ENCODE peak calls at places on chromosomes 7 and 10, in eight cellular contexts. P, Y, L, N, I, E, V and C are unnamed samples.

GRCh38 chr10:93352638-93353383 is 129.3 kb downstream of the MYOF start:
- DNase-seq in P (no peak), Y (no peak), L (no peak), N (no peak), I (no peak), E (no peak), V (peak; percentile 48), C (peak; percentile 39)

GRCh38 chr7:117810642-117811512 is 62.4 kb downstream of the CTTNBP2 start:
- DNase-seq in P (no peak), Y (no peak), L (no peak), N (peak; percentile 72), I (no peak), E (no peak), V (no peak), C (no peak)

GRCh38 chr10:110746254-110746826 is 102.2 kb downstream of the RBM20 start:
- DNase-seq in P (no peak), Y (peak; percentile 16), L (peak; percentile 7), N (peak; percentile 81), I (no peak), E (no peak), V (peak; percentile 45), C (peak; percentile 45)

GRCh38 chr10:132516771-132517725 is 20.5 kb upstream of the INPP5A start:
- DNase-seq in P (no peak), Y (no peak), L (no peak), N (peak; percentile 60), I (peak; percentile 92), E (peak; percentile 95), V (no peak), C (peak; percentile 92)

GRCh38 chr7:83161186-83161585 is 1.5 kb downstream of the PCLO start:
- DNase-seq in P (no peak), Y (no peak), L (no peak), N (no peak), I (no peak), E (no peak), V (no peak), C (no peak)

GRCh38 chr7:106344861-106345260 is 60.1 kb upstream of the NAMPT start:
- DNase-seq in P (no peak), Y (no peak), L (no peak), N (no peak), I (no peak), E (no peak), V (no peak), C (no peak)

GRCh38 chr7:30907527-30908267 is 4.0 kb upstream of the AQP1 start:
- DNase-seq in P (no peak), Y (no peak), L (no peak), N (no peak), I (no peak), E (no peak), V (no peak), C (no peak)

GRCh38 chr10:78267070-78267469 is 233.4 kb downstream of the RPS24 start:
- DNase-seq in P (no peak), Y (no peak), L (no peak), N (peak; percentile 22), I (no peak), E (no peak), V (no peak), C (no peak)

GRCh38 chr7:158097511-158098124 is 490.0 kb downstream of the PTPRN2 start:
- DNase-seq in P (no peak), Y (no peak), L (no peak), N (no peak), I (no peak), E (no peak), V (no peak), C (no peak)

GRCh38 chr7:79454325-79454960 is 976 bp upstream of the MAGI2 start:
- DNase-seq in P (no peak), Y (no peak), L (no peak), N (no peak), I (no peak), E (peak; percentile 63), V (no peak), C (no peak)